ENCODE peak calls at places on chromosomes 3 and 15, in four cellular contexts. K is cardiac fibroblast, T is HCEC 1CT, W is T-helper 1 cell. M is an unnamed sample.

GRCh38 chr3:65871305-65872141 is 167.2 kb downstream of the MAGI1 start:
- DNase-seq in K (no peak), T (no peak), W (no peak), M (peak; percentile 52)

GRCh38 chr3:197795200-197795599 is 4.1 kb downstream of the LRCH3 start:
- DNase-seq in K (peak; percentile 67), T (peak; percentile 93), W (no peak), M (no peak)

GRCh38 chr15:74168673-74169274 is 4.7 kb upstream of the ISLR start:
- DNase-seq in K (no peak), T (no peak), W (no peak), M (no peak)

GRCh38 chr3:44892689-44893088 is 18.3 kb downstream of the TGM4 start:
- DNase-seq in K (peak; percentile 31), T (peak; percentile 59), W (no peak), M (peak; percentile 29)

GRCh38 chr15:38514601-38515000 is 50.0 kb downstream of the RASGRP1 start:
- DNase-seq in K (no peak), T (no peak), W (no peak), M (no peak)

GRCh38 chr3:82423485-82423884 is 662.0 kb upstream of the GBE1 start:
- DNase-seq in K (no peak), T (no peak), W (no peak), M (no peak)

GRCh38 chr15:64092075-64092820 is 1.4 kb downstream of the CIAO2A start:
- DNase-seq in K (no peak), T (no peak), W (no peak), M (no peak)

GRCh38 chr15:70954733-70955132 is 62.1 kb downstream of the LRRC49 start:
- DNase-seq in K (no peak), T (no peak), W (no peak), M (no peak)

GRCh38 chr3:127639173-127640030 is 10.4 kb downstream of the PODXL2 start:
- DNase-seq in K (no peak), T (peak; percentile 31), W (no peak), M (no peak)

GRCh38 chr3:66402596-66403267 is 98.1 kb downstream of the LRIG1 start:
- DNase-seq in K (no peak), T (no peak), W (no peak), M (no peak)

GRCh38 chr3:121803921-121804320 is 30.9 kb downstream of the IQCB1 start:
- DNase-seq in K (no peak), T (no peak), W (no peak), M (no peak)

GRCh38 chr15:38863381-38863780 is 298.8 kb upstream of the RASGRP1 start:
- DNase-seq in K (no peak), T (no peak), W (no peak), M (no peak)

GRCh38 chr15:38059665-38060064 is 125.2 kb downstream of the TMCO5A start:
- DNase-seq in K (no peak), T (peak; percentile 83), W (no peak), M (peak; percentile 73)

GRCh38 chr15:42083605-42083908 is 10.8 kb downstream of the PLA2G4D start:
- DNase-seq in K (no peak), T (no peak), W (no peak), M (no peak)

GRCh38 chr15:65066635-65067333 is 1.0 kb downstream of the RASL12 start:
- DNase-seq in K (no peak), T (no peak), W (no peak), M (no peak)

GRCh38 chr15:41115088-41115651 is 910 bp downstream of the INO80 start:
- DNase-seq in K (peak; percentile 49), T (peak; percentile 43), W (no peak), M (peak; percentile 64)

GRCh38 chr15:91874992-91875651 is 21.6 kb downstream of the SLCO3A1 start:
- DNase-seq in K (no peak), T (no peak), W (no peak), M (no peak)

GRCh38 chr15:85579957-85580694 is 199.7 kb downstream of the AKAP13 start:
- DNase-seq in K (peak; percentile 81), T (no peak), W (no peak), M (peak; percentile 50)

GRCh38 chr15:80789296-80789695 is 10.1 kb downstream of the CEMIP start:
- DNase-seq in K (peak; percentile 47), T (peak; percentile 56), W (no peak), M (no peak)

GRCh38 chr15:78241017-78241416 is 6.7 kb upstream of the ACSBG1 start:
- DNase-seq in K (peak; percentile 81), T (peak; percentile 58), W (peak; percentile 67), M (peak; percentile 64)

GRCh38 chr3:125140817-125141595 is 71.5 kb downstream of the SLC12A8 start:
- DNase-seq in K (no peak), T (no peak), W (no peak), M (peak; percentile 44)

GRCh38 chr3:154301556-154301955 is 22.7 kb downstream of the DHX36 start:
- DNase-seq in K (no peak), T (no peak), W (no peak), M (no peak)

GRCh38 chr3:42906085-42906904 is at the start of gene ZNF662:
- DNase-seq in K (peak; percentile 35), T (no peak), W (no peak), M (peak; percentile 11)

GRCh38 chr3:109081746-109082510 is 36.0 kb downstream of the MORC1 start:
- DNase-seq in K (peak; percentile 54), T (peak; percentile 26), W (no peak), M (peak; percentile 52)

GRCh38 chr15:63476229-63476632 is 28.2 kb upstream of the USP3 start:
- DNase-seq in K (peak; percentile 87), T (peak; percentile 99), W (no peak), M (peak; percentile 95)

GRCh38 chr3:69422751-69423150 is 36.9 kb upstream of the FRMD4B start:
- DNase-seq in K (peak; percentile 56), T (peak; percentile 73), W (no peak), M (peak; percentile 42)

GRCh38 chr15:38589502-38589901 is 24.9 kb upstream of the RASGRP1 start:
- DNase-seq in K (peak; percentile 74), T (peak; percentile 70), W (no peak), M (peak; percentile 22)

GRCh38 chr15:92848852-92849598 is 51.1 kb upstream of the CHD2 start:
- DNase-seq in K (peak; percentile 96), T (peak; percentile 38), W (peak; percentile 34), M (peak; percentile 15)

GRCh38 chr3:129718201-129718600 is 111.7 kb upstream of the PLXND1 start:
- DNase-seq in K (no peak), T (no peak), W (no peak), M (no peak)

GRCh38 chr3:59608356-59608755 is 558.5 kb upstream of the CFAP20DC start:
- DNase-seq in K (no peak), T (no peak), W (no peak), M (no peak)

GRCh38 chr3:97823503-97824004 is 1.7 kb downstream of the CRYBG3 start:
- DNase-seq in K (peak; percentile 23), T (peak; percentile 18), W (no peak), M (no peak)

GRCh38 chr15:28957606-28958498 is 72.1 kb downstream of the APBA2 start:
- DNase-seq in K (no peak), T (no peak), W (no peak), M (no peak)

GRCh38 chr15:25763206-25763880 is 99.8 kb downstream of the ATP10A start:
- DNase-seq in K (no peak), T (no peak), W (no peak), M (no peak)

GRCh38 chr3:177484926-177485325 is 287.6 kb upstream of the TBL1XR1 start:
- DNase-seq in K (no peak), T (no peak), W (no peak), M (no peak)

GRCh38 chr3:70840106-70840870 is 527.9 kb upstream of the MDFIC2 start:
- DNase-seq in K (peak; percentile 31), T (no peak), W (no peak), M (peak; percentile 41)

GRCh38 chr15:33311312-33311971 is 675 bp downstream of the RYR3 start:
- DNase-seq in K (no peak), T (no peak), W (no peak), M (no peak)

GRCh38 chr3:82498186-82498585 is 736.7 kb upstream of the GBE1 start:
- DNase-seq in K (no peak), T (no peak), W (no peak), M (no peak)